ENCODE peak calls at places on chromosomes 11 and 22, in four cellular contexts. Y is right lobe of liver, R is K562, P is body of pancreas. C is an unnamed sample.

GRCh38 chr22:38454361-38455062 is 487 bp downstream of the KCNJ4 start:
- DNase-seq in P (no peak), Y (no peak), R (peak), C (no peak)

GRCh38 chr11:83611616-83612015 is 325.4 kb upstream of the CCDC90B start:
- DNase-seq in P (peak), Y (no peak), R (no peak), C (no peak)

GRCh38 chr11:86632499-86633269 is 39.7 kb downstream of the ME3 start:
- DNase-seq in R (no peak), P (no peak), Y (no peak), C (peak)

GRCh38 chr11:121494355-121495099 is 41.8 kb upstream of the SORL1-AS1 start:
- DNase-seq in P (no peak), R (no peak), Y (no peak), C (no peak)

GRCh38 chr11:64632654-64633053 is 41.6 kb downstream of the SLC22A12 start:
- DNase-seq in R (no peak), P (no peak), Y (no peak), C (no peak)

GRCh38 chr11:77776455-77776854 is 44.1 kb downstream of the RSF1 start:
- DNase-seq in P (no peak), Y (no peak), R (peak), C (no peak)

GRCh38 chr11:69359735-69360470 is 65.9 kb downstream of the MYEOV start:
- DNase-seq in Y (no peak), R (no peak), P (no peak), C (no peak)

GRCh38 chr11:112859787-112860186 is 101.4 kb upstream of the NCAM1 start:
- DNase-seq in Y (no peak), P (no peak), R (no peak), C (no peak)

GRCh38 chr11:11028017-11028692 is 170.3 kb upstream of the ZBED5 start:
- DNase-seq in Y (peak), R (peak), P (peak), C (peak)

GRCh38 chr11:69333149-69333710 is 39.3 kb downstream of the MYEOV start:
- DNase-seq in R (no peak), Y (no peak), P (no peak), C (no peak)

GRCh38 chr11:60867871-60868681 is 734 bp downstream of the ZP1 start:
- DNase-seq in Y (no peak), R (no peak), P (no peak), C (no peak)

GRCh38 chr22:45804986-45805325 is 133.3 kb downstream of the ATXN10 start:
- DNase-seq in R (no peak), P (no peak), Y (no peak), C (peak)

GRCh38 chr11:56906683-56907148 is 82.0 kb upstream of the OR5AK2 start:
- DNase-seq in Y (no peak), P (no peak), R (no peak), C (no peak)

GRCh38 chr22:33921576-33922181 is 1.4 kb upstream of the LARGE1 start:
- DNase-seq in R (no peak), Y (peak), P (peak), C (peak)

GRCh38 chr11:118277312-118277711 is 13.2 kb upstream of the MPZL2 start:
- DNase-seq in Y (no peak), P (no peak), R (no peak), C (peak)
- TF ChIP-seq POLR2A in Y (no peak), P (no peak), R (no peak), C (no peak)

GRCh38 chr22:39502109-39502788 is at the start of gene MIEF1:
- DNase-seq in Y (peak), R (peak), P (peak), C (peak)
- TF ChIP-seq POLR2A in Y (peak), R (peak), P (no peak), C (peak)

GRCh38 chr11:75347781-75348613 is 3.5 kb downstream of the ARRB1 start:
- DNase-seq in P (no peak), R (no peak), Y (no peak), C (peak)
- TF ChIP-seq POLR2A in P (no peak), R (no peak), Y (no peak), C (no peak)

DNA sequence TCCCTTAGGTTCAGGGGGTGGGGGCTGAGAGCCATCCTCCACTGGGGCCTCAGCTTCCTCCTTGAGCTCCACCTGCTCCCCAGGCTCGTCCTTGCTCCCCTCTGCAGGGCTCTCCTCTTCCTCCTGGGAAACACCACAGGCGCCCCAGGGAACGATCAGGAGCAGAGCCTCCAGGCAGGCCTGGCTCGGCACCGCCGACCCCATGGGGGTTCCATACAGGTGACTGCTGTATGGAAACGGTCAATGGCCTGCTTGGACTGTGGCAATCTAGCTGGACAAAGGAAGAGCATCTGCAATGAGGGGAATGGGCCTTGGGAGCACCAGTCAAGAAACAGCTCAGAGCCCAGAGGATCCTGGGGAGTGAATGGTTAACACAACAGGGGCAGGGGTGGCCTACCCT is 7.9 kb downstream of the HYOU1 start:
- DNase-seq in R (peak), P (no peak), Y (no peak), C (no peak)
- TF ChIP-seq POLR2A in R (no peak), P (no peak), Y (no peak), C (no peak)

GRCh38 chr11:134350381-134350780 is 18.6 kb downstream of the GLB1L2 start:
- DNase-seq in R (no peak), Y (no peak), P (no peak), C (no peak)
- TF ChIP-seq POLR2A in R (no peak), Y (no peak), P (no peak), C (no peak)

DNA sequence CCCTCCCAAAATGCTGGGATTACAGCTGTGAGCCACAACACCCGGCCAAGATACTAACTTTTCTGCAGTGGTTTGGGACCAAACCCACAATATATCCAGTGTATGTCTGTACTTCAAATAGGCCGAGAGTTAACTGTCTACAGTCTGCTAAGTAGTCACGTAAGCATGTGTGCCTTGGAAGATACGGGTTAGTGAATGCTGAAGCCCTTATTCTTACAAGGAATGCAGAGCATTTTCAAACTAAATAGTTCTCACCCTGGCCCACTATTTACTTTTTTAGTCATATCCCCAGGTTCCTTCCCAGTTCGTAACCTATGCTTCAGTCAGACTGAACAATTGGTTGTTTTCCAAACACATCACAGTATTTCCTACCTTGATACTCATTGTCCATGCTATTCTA is 176.0 kb downstream of the WNT11 start:
- DNase-seq in R (no peak), Y (no peak), P (no peak), C (no peak)
- TF ChIP-seq POLR2A in R (no peak), Y (no peak), P (no peak), C (no peak)

GRCh38 chr22:43814264-43814663 is 2.2 kb upstream of the EFCAB6 start:
- DNase-seq in Y (no peak), P (no peak), R (no peak), C (no peak)

GRCh38 chr22:43817402-43817801 is 5.3 kb upstream of the EFCAB6 start:
- DNase-seq in P (no peak), R (no peak), Y (no peak), C (no peak)

GRCh38 chr22:43811777-43812148 is 342 bp downstream of the EFCAB6 start:
- DNase-seq in Y (no peak), P (no peak), R (no peak), C (no peak)

GRCh38 chr22:43812890-43813289 is 785 bp upstream of the EFCAB6 start:
- DNase-seq in Y (no peak), R (no peak), P (no peak), C (no peak)

DNA sequence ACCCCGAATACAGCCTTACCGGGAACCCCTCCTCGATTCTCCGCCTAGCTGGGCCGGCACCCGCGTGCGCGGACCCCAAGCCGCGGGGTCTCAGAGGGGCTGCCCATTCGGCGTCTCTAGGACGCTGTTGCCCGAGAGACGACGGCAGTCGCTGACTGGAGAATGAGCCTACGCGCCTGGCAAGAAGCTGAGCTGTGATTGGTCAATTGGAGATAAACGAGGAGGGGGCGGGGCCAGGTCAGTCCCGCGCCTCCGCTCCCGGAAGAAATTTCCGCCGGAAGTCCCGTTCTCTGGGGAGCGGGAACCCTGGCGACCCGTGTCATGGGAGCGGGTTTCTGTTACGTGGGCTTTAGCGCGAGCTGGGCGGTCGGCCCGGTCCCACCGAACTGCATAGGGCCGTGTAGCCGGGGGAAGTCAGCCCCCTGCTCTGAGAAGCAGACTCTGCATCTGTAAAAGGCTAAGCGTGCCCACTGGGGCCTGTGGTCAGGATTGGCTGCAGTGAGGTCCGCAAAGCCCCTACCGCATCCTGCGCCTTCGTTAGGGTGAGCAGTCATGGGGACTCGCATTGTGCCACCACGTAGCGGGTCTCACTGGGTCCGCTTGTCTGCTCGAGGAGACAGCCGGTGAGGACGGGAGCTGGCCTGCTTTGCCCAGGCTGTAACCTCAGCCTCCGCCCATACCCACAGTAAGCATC is at the start of gene EFCAB6:
- DNase-seq in P (peak), R (peak), Y (peak), C (peak)
- TF ChIP-seq POLR2A in P (peak), R (no peak), Y (peak), C (no peak)

GRCh38 chr11:66509131-66509561 is 1.3 kb upstream of the BBS1 start:
- DNase-seq in R (no peak), Y (no peak), P (no peak), C (no peak)

GRCh38 chr11:66510990-66511339 is 530 bp downstream of the BBS1 start:
- DNase-seq in P (no peak), R (no peak), Y (no peak), C (no peak)

GRCh38 chr11:66505276-66505816 is 5.1 kb upstream of the BBS1 start:
- DNase-seq in Y (no peak), R (no peak), P (no peak), C (no peak)

DNA sequence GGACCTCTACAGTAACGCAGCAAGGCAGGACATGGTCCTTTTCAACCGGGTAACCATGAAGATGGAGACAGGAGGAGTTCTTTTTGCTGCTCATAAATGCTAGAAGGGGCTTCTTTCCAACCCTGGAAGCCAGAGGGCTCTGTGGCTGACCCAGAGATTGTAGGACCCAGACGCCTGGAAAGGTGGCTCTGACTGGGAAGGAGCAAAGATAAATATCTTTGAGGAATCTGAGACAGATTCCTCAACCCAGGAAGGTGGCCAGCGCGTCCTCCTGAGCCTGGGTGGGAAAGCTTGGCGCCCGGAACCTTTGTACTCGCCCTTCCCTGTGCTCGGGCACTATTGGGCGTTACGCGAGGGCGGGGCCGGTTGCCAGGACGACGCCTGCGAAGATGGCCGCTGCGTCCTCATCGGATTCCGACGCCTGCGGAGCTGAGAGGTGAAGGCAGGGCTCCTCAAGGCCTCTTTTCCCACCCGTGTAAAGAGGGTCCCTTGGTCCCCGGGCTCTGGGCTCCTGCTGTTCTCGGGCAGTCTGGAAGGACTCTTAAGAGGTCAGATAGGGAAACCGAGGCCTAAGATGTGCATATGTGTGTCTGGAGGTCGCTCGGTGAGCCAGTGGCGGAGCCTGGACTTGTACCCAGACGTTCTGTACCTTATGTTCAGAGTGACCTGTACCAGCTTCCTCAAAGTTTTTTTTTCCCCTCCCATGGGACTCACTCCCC is at the start of gene BBS1:
- DNase-seq in R (peak), P (peak), Y (peak), C (peak)
- TF ChIP-seq POLR2A in R (peak), P (peak), Y (no peak), C (peak)

GRCh38 chr11:95231881-95232605 is 1.0 kb upstream of the SESN3 start:
- DNase-seq in R (no peak), Y (peak), P (peak), C (no peak)
- TF ChIP-seq POLR2A in R (no peak), Y (no peak), P (peak), C (no peak)

DNA sequence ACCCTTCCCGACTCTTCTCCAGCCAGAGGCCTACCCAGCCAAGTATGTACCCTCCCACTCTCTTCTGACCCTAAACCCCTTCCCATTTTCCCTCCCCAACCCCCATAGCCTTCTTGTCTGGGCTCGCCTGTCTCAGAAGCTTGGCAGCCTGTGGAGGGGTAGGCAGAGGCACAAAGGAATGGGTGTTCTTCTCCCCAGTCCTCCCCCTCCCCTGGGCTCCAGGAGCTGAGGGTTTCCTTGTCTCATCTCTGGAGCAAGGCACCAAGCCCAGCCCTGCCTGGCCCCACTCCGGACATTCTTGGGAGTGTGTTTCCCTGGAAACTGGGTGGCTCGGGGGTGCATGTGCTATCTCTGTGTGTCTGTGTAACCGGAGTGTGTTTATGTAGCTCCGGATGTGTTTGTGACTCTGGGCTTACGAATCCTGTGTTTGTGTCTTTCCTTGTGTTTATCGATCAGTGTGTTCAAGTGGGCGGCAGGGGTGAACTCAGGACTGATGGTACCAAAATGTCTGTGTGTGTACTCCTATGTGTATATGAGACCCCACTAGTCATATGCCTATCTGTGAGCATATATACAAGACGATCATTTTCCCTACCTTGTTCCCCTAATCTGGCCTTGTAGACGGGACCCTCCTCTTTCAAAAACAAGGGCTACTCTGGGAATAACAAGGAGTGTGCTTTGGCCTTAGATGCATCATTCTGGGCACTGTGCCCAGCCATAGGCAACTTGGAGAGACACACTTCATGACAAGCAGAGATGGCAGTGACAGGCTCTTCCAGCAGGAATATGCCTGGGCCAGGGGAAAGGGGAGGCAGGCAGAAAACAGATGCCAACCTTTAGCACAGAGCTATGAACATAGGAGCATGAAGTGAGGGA is 10.9 kb downstream of the PHLDB1 start:
- DNase-seq in Y (no peak), P (peak), R (no peak), C (no peak)
- TF ChIP-seq POLR2A in Y (no peak), P (no peak), R (no peak), C (no peak)